ENCODE peak calls at places on chromosomes 1 and 21, in five cellular contexts. One of them, this sample, is unnamed.

GRCh38 chr1:94953107-94953506 is 26.2 kb upstream of the CNN3 start:
- DNase-seq in GM10248: no peak
- DNase-seq in AG09309: no peak
- DNase-seq in lower leg skin: no peak
- DNase-seq in brain microvascular endothelial cell: no peak
- DNase-seq in this sample: no peak

GRCh38 chr1:220326578-220326977 is 54.3 kb upstream of the RAB3GAP2 start:
- DNase-seq in GM10248: no peak
- DNase-seq in AG09309: no peak
- DNase-seq in lower leg skin: no peak
- DNase-seq in brain microvascular endothelial cell: peak
- DNase-seq in this sample: no peak

GRCh38 chr1:220680085-220680687 is 10.0 kb upstream of the C1orf115 start:
- DNase-seq in GM10248: peak
- DNase-seq in AG09309: no peak
- DNase-seq in lower leg skin: no peak
- DNase-seq in brain microvascular endothelial cell: no peak
- DNase-seq in this sample: peak

GRCh38 chr1:214332950-214333798 is 52.2 kb downstream of the SMYD2 start:
- DNase-seq in GM10248: peak
- DNase-seq in AG09309: peak
- DNase-seq in lower leg skin: peak
- DNase-seq in brain microvascular endothelial cell: peak
- DNase-seq in this sample: no peak

GRCh38 chr1:31371560-31371959 is 1.3 kb downstream of the FABP3 start:
- DNase-seq in GM10248: no peak
- DNase-seq in AG09309: no peak
- DNase-seq in lower leg skin: no peak
- DNase-seq in brain microvascular endothelial cell: no peak
- DNase-seq in this sample: no peak

GRCh38 chr1:29142714-29143113 is 19.0 kb upstream of the TMEM200B start:
- DNase-seq in GM10248: no peak
- DNase-seq in AG09309: no peak
- DNase-seq in lower leg skin: no peak
- DNase-seq in brain microvascular endothelial cell: no peak
- DNase-seq in this sample: no peak

GRCh38 chr1:72197786-72198185 is 84.6 kb downstream of the NEGR1 start:
- DNase-seq in GM10248: no peak
- DNase-seq in AG09309: no peak
- DNase-seq in lower leg skin: no peak
- DNase-seq in brain microvascular endothelial cell: no peak
- DNase-seq in this sample: no peak

GRCh38 chr1:206518743-206519142 is 11.4 kb downstream of the RASSF5 start:
- DNase-seq in GM10248: no peak
- DNase-seq in AG09309: no peak
- DNase-seq in lower leg skin: no peak
- DNase-seq in brain microvascular endothelial cell: no peak
- DNase-seq in this sample: no peak

GRCh38 chr1:50697440-50698421 is 262.3 kb downstream of the FAF1 start:
- DNase-seq in GM10248: no peak
- DNase-seq in AG09309: no peak
- DNase-seq in lower leg skin: no peak
- DNase-seq in brain microvascular endothelial cell: no peak
- DNase-seq in this sample: no peak

GRCh38 chr21:44089001-44089911 is 17.9 kb upstream of the PWP2 start:
- DNase-seq in GM10248: no peak
- DNase-seq in AG09309: no peak
- DNase-seq in lower leg skin: no peak
- DNase-seq in brain microvascular endothelial cell: no peak
- DNase-seq in this sample: no peak

GRCh38 chr1:108884968-108885367 is 8.2 kb downstream of the GPSM2 start:
- DNase-seq in GM10248: no peak
- DNase-seq in AG09309: no peak
- DNase-seq in lower leg skin: no peak
- DNase-seq in brain microvascular endothelial cell: no peak
- DNase-seq in this sample: no peak

GRCh38 chr1:66253330-66253921 is 280.5 kb upstream of the SGIP1 start:
- DNase-seq in GM10248: peak
- DNase-seq in AG09309: no peak
- DNase-seq in lower leg skin: peak
- DNase-seq in brain microvascular endothelial cell: peak
- DNase-seq in this sample: no peak

GRCh38 chr1:21139601-21140000 is 37.1 kb downstream of the EIF4G3 start:
- DNase-seq in GM10248: no peak
- DNase-seq in AG09309: no peak
- DNase-seq in lower leg skin: no peak
- DNase-seq in brain microvascular endothelial cell: peak
- DNase-seq in this sample: no peak

GRCh38 chr1:94654919-94655318 is 113.4 kb upstream of the F3 start:
- DNase-seq in GM10248: no peak
- DNase-seq in AG09309: no peak
- DNase-seq in lower leg skin: no peak
- DNase-seq in brain microvascular endothelial cell: no peak
- DNase-seq in this sample: no peak

GRCh38 chr1:114011796-114012195 is 32.5 kb downstream of the OLFML3 start:
- DNase-seq in GM10248: no peak
- DNase-seq in AG09309: no peak
- DNase-seq in lower leg skin: no peak
- DNase-seq in brain microvascular endothelial cell: no peak
- DNase-seq in this sample: no peak

GRCh38 chr21:39630827-39631226 is 18.1 kb downstream of the B3GALT5 start:
- DNase-seq in GM10248: no peak
- DNase-seq in AG09309: no peak
- DNase-seq in lower leg skin: no peak
- DNase-seq in brain microvascular endothelial cell: no peak
- DNase-seq in this sample: no peak
- TF ChIP-seq CTCF in GM10248: no peak
- TF ChIP-seq CTCF in AG09309: no peak
- TF ChIP-seq CTCF in lower leg skin: no peak
- TF ChIP-seq CTCF in brain microvascular endothelial cell: no peak
- TF ChIP-seq CTCF in this sample: no peak

GRCh38 chr1:69377507-69377906 is 190.2 kb upstream of the LRRC7 start:
- DNase-seq in GM10248: no peak
- DNase-seq in AG09309: no peak
- DNase-seq in lower leg skin: no peak
- DNase-seq in brain microvascular endothelial cell: no peak
- DNase-seq in this sample: no peak
- TF ChIP-seq CTCF in GM10248: no peak
- TF ChIP-seq CTCF in AG09309: no peak
- TF ChIP-seq CTCF in lower leg skin: no peak
- TF ChIP-seq CTCF in brain microvascular endothelial cell: no peak
- TF ChIP-seq CTCF in this sample: no peak

DNA sequence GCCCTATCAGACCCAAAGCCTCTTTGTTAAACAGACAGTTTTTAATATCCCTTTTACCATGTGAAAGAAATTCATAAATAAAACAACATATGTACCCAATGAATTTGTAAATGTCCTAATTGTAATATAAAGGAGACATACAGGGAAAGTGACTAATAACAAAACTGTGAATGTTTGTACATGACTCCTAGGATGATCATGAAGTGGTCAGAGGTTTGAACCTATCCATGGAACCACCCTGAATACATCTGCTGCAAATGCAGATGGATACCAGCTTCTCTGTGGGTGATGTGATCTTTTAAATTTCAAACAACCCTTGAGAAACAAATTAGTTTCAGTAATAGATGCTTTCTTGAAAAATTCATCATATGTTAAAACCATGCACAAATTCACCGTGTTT is 16.7 kb upstream of the ACBD3 start:
- DNase-seq in GM10248: no peak
- DNase-seq in AG09309: no peak
- DNase-seq in lower leg skin: no peak
- DNase-seq in brain microvascular endothelial cell: no peak
- DNase-seq in this sample: no peak
- TF ChIP-seq CTCF in GM10248: no peak
- TF ChIP-seq CTCF in AG09309: no peak
- TF ChIP-seq CTCF in lower leg skin: no peak
- TF ChIP-seq CTCF in brain microvascular endothelial cell: no peak
- TF ChIP-seq CTCF in this sample: no peak

DNA sequence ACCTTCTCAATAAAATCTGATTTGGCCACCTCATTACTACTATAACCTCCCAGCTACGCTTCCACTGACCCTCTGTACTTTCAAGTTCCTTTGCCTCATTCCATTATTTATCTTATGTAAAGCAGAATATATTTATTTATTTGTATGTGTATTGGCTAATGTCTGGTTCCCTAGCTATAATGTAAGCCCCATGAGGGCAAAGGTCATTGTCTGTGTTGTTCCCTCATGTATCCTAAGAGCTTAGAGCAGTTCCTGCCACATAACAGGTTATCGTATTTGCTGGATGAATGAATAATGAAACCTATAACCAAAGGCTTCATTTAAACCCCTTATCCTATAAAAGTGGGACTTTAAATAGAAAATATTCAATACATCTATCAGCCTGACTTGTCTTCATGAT is 77.9 kb upstream of the DPT start:
- DNase-seq in GM10248: no peak
- DNase-seq in AG09309: no peak
- DNase-seq in lower leg skin: no peak
- DNase-seq in brain microvascular endothelial cell: no peak
- DNase-seq in this sample: no peak
- TF ChIP-seq CTCF in GM10248: no peak
- TF ChIP-seq CTCF in AG09309: no peak
- TF ChIP-seq CTCF in lower leg skin: no peak
- TF ChIP-seq CTCF in brain microvascular endothelial cell: no peak
- TF ChIP-seq CTCF in this sample: no peak

DNA sequence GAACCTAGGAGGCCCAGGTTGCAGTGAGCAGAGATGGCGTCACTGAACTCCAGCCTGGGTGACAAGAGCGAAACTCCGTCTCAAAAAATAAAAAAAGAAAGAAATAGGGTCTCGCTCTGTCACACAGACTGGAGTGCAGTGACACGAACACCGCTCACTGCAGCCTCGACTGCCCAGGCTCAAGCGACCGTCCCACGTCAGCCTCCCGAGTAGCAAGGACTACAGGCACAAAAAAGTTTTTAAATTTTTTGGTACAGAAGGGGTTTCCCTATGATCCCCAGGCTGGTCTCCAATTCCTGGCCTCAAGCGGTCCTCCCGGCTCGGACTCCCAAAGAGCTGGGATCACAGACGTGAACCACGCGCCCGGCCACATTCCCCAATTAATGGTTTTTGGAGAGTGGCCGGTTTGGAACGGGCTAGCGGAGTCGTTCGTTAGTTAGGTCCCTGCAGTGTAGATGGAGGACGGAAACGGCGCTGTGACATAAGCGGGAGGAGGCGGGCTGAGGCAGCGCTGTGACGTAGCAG is 611 bp upstream of the GUK1 start:
- DNase-seq in GM10248: no peak
- DNase-seq in AG09309: no peak
- DNase-seq in lower leg skin: no peak
- DNase-seq in brain microvascular endothelial cell: no peak
- DNase-seq in this sample: no peak
- TF ChIP-seq CTCF in GM10248: no peak
- TF ChIP-seq CTCF in AG09309: no peak
- TF ChIP-seq CTCF in lower leg skin: no peak
- TF ChIP-seq CTCF in brain microvascular endothelial cell: no peak
- TF ChIP-seq CTCF in this sample: no peak

GRCh38 chr1:173430707-173431662 is 46.1 kb upstream of the PRDX6 start:
- DNase-seq in GM10248: peak
- DNase-seq in AG09309: peak
- DNase-seq in lower leg skin: peak
- DNase-seq in brain microvascular endothelial cell: peak
- DNase-seq in this sample: peak

GRCh38 chr1:173431663-173432045 is 45.5 kb upstream of the PRDX6 start:
- DNase-seq in GM10248: no peak
- DNase-seq in AG09309: no peak
- DNase-seq in lower leg skin: no peak
- DNase-seq in brain microvascular endothelial cell: no peak
- DNase-seq in this sample: no peak

GRCh38 chr1:173427146-173428054 is 49.7 kb upstream of the PRDX6 start:
- DNase-seq in GM10248: no peak
- DNase-seq in AG09309: no peak
- DNase-seq in lower leg skin: no peak
- DNase-seq in brain microvascular endothelial cell: no peak
- DNase-seq in this sample: no peak

GRCh38 chr1:173432331-173432730 is 44.8 kb upstream of the PRDX6 start:
- DNase-seq in GM10248: no peak
- DNase-seq in AG09309: no peak
- DNase-seq in lower leg skin: no peak
- DNase-seq in brain microvascular endothelial cell: no peak
- DNase-seq in this sample: no peak

GRCh38 chr1:173429517-173430477 is 47.3 kb upstream of the PRDX6 start:
- DNase-seq in GM10248: no peak
- DNase-seq in AG09309: peak
- DNase-seq in lower leg skin: peak
- DNase-seq in brain microvascular endothelial cell: peak
- DNase-seq in this sample: no peak
- TF ChIP-seq CTCF in GM10248: peak
- TF ChIP-seq CTCF in AG09309: peak
- TF ChIP-seq CTCF in lower leg skin: no peak
- TF ChIP-seq CTCF in brain microvascular endothelial cell: peak
- TF ChIP-seq CTCF in this sample: peak

GRCh38 chr21:32993894-32994293 is 31.8 kb upstream of the OLIG2 start:
- DNase-seq in GM10248: no peak
- DNase-seq in AG09309: no peak
- DNase-seq in lower leg skin: no peak
- DNase-seq in brain microvascular endothelial cell: no peak
- DNase-seq in this sample: no peak

GRCh38 chr21:32990666-32991065 is 35.1 kb upstream of the OLIG2 start:
- DNase-seq in GM10248: no peak
- DNase-seq in AG09309: no peak
- DNase-seq in lower leg skin: no peak
- DNase-seq in brain microvascular endothelial cell: no peak
- DNase-seq in this sample: no peak

GRCh38 chr21:32991299-32991850 is 34.4 kb upstream of the OLIG2 start:
- DNase-seq in GM10248: no peak
- DNase-seq in AG09309: no peak
- DNase-seq in lower leg skin: no peak
- DNase-seq in brain microvascular endothelial cell: no peak
- DNase-seq in this sample: no peak

DNA sequence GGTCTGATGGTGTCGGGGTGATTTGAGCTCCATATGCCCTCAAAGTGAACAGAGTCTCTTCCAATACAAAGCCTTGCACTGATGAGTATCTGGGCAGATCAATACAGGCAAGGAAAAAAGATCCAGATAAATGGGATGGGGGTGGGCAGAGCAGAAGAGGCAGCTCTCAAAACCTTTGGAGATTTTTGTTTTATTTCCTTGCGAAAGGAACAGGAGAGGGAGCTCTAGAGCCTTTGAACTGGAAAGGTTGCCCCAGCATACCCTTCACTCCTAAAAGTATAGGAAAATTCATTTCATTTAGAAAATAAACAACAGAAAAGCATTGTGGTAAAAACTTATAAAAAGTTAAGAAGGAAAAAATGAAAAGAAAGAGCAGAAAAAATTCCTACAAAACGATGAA is 31.4 kb upstream of the OLIG2 start:
- DNase-seq in GM10248: no peak
- DNase-seq in AG09309: no peak
- DNase-seq in lower leg skin: no peak
- DNase-seq in brain microvascular endothelial cell: peak
- DNase-seq in this sample: no peak
- TF ChIP-seq CTCF in GM10248: peak
- TF ChIP-seq CTCF in AG09309: peak
- TF ChIP-seq CTCF in lower leg skin: no peak
- TF ChIP-seq CTCF in brain microvascular endothelial cell: peak
- TF ChIP-seq CTCF in this sample: peak

GRCh38 chr21:24895885-24896734 is 711.2 kb downstream of the MRPL39 start:
- DNase-seq in GM10248: no peak
- DNase-seq in AG09309: no peak
- DNase-seq in lower leg skin: no peak
- DNase-seq in brain microvascular endothelial cell: no peak
- DNase-seq in this sample: no peak
- TF ChIP-seq CTCF in GM10248: peak
- TF ChIP-seq CTCF in AG09309: no peak
- TF ChIP-seq CTCF in lower leg skin: no peak
- TF ChIP-seq CTCF in brain microvascular endothelial cell: peak
- TF ChIP-seq CTCF in this sample: peak

This sample was measured in GM12864.